ENCODE peak calls at places on chromosome 12, in six cellular contexts. S, R, F, N, M and D are unnamed samples.

GRCh38 chr12:19759229-19759628 is 319.9 kb downstream of the AEBP2 start:
- DNase-seq in M (no peak), N (no peak), F (peak; percentile 76), R (no peak), S (no peak), D (peak; percentile 78)

GRCh38 chr12:92938018-92938417 is 8.9 kb upstream of the EEA1 start:
- DNase-seq in M (no peak), R (no peak), S (no peak), N (no peak), F (no peak), D (no peak)

GRCh38 chr12:92442782-92443181 is 260.0 kb upstream of the PLEKHG7 start:
- DNase-seq in M (no peak), F (no peak), R (no peak), S (no peak), N (no peak), D (peak; percentile 43)

GRCh38 chr12:8156845-8157244 is at the start of gene ZNF705A:
- DNase-seq in N (no peak), R (no peak), S (no peak), F (peak; percentile 83), M (no peak), D (peak; percentile 78)

GRCh38 chr12:80925237-80925636 is 12.5 kb downstream of the LIN7A start:
- DNase-seq in N (no peak), M (no peak), F (no peak), R (no peak), S (no peak), D (no peak)

GRCh38 chr12:54601841-54602240 is 13.4 kb upstream of the PPP1R1A start:
- DNase-seq in R (no peak), S (no peak), N (no peak), M (no peak), F (peak; percentile 52), D (no peak)

GRCh38 chr12:120961604-120962486 is 16.5 kb upstream of the HNF1A start:
- DNase-seq in F (no peak), S (no peak), M (no peak), R (no peak), N (no peak), D (no peak)

GRCh38 chr12:130212384-130212783 is 50.1 kb downstream of the FZD10 start:
- DNase-seq in M (no peak), R (no peak), S (no peak), F (no peak), N (no peak), D (no peak)

GRCh38 chr12:53476769-53477209 is 22.5 kb downstream of the MAP3K12 start:
- DNase-seq in S (no peak), M (no peak), F (no peak), N (no peak), R (peak; percentile 14), D (peak; percentile 44)

GRCh38 chr12:106044773-106045172 is 94.0 kb downstream of the NUAK1 start:
- DNase-seq in R (peak; percentile 32), M (no peak), S (no peak), F (peak; percentile 35), N (no peak), D (no peak)

GRCh38 chr12:124687695-124688301 is 120.4 kb upstream of the NCOR2 start:
- DNase-seq in N (no peak), R (peak; percentile 77), F (peak; percentile 73), M (no peak), S (no peak), D (peak; percentile 54)

GRCh38 chr12:83015390-83016225 is 328.9 kb downstream of the TMTC2 start:
- DNase-seq in M (no peak), F (peak; percentile 24), N (no peak), R (no peak), S (no peak), D (peak; percentile 37)

GRCh38 chr12:81644503-81644902 is 114.6 kb downstream of the PPFIA2 start:
- DNase-seq in R (no peak), F (peak; percentile 72), S (no peak), N (no peak), M (no peak), D (peak; percentile 69)

GRCh38 chr12:96770239-96770780 is 136.7 kb upstream of the NEDD1 start:
- DNase-seq in M (no peak), F (no peak), N (no peak), R (no peak), S (no peak), D (no peak)

GRCh38 chr12:6461401-6462233 is 8.9 kb downstream of the VAMP1 start:
- DNase-seq in N (no peak), M (peak; percentile 76), F (no peak), R (no peak), S (no peak), D (no peak)

GRCh38 chr12:111434680-111435338 is 29.1 kb downstream of the SH2B3 start:
- DNase-seq in F (peak; percentile 66), R (no peak), M (peak; percentile 78), S (no peak), N (no peak), D (peak; percentile 69)

GRCh38 chr12:112738531-112738930 is 53.0 kb upstream of the RPH3A start:
- DNase-seq in M (no peak), R (no peak), N (no peak), F (no peak), S (no peak), D (no peak)

GRCh38 chr12:16756833-16757552 is 151.0 kb upstream of the LMO3 start:
- DNase-seq in N (no peak), F (no peak), R (peak; percentile 23), M (no peak), S (no peak), D (no peak)

GRCh38 chr12:8681129-8681902 is 16.5 kb upstream of the RIMKLB start:
- DNase-seq in R (no peak), F (peak; percentile 75), N (no peak), S (no peak), M (no peak), D (peak; percentile 96)

GRCh38 chr12:100904270-100904669 is 109.7 kb downstream of the ANO4 start:
- DNase-seq in F (no peak), R (no peak), M (no peak), S (no peak), N (no peak), D (no peak)

GRCh38 chr12:66932126-66932525 is 253.2 kb upstream of the GRIP1 start:
- DNase-seq in N (no peak), R (no peak), M (no peak), F (no peak), S (no peak), D (no peak)

GRCh38 chr12:40691913-40692616 is at the start of gene CNTN1:
- DNase-seq in R (peak; percentile 96), N (no peak), F (peak; percentile 30), M (no peak), S (peak; percentile 74), D (peak; percentile 8)

GRCh38 chr12:113248046-113248825 is 27.0 kb downstream of the TPCN1 start:
- DNase-seq in R (no peak), N (no peak), M (no peak), S (no peak), F (no peak), D (no peak)